ENCODE peak calls at places on chromosomes 4 and X, in eight cellular contexts. One of them, this sample, is unnamed.

GRCh38 chr4:6225469-6225868 is 25.1 kb upstream of the JAKMIP1 start:
- DNase-seq in tibial artery: peak; percentile 13
- DNase-seq in fibroblast of the aortic adventitia: peak; percentile 13
- DNase-seq in AG04449: no peak
- DNase-seq in tibial nerve: no peak
- DNase-seq in left lung: no peak
- DNase-seq in MCF 10A: peak; percentile 58
- DNase-seq in lower leg skin: peak; percentile 70
- DNase-seq in this sample: peak; percentile 24

GRCh38 chrX:5644786-5645185 is 583.9 kb downstream of the NLGN4X start:
- DNase-seq in tibial artery: no peak
- DNase-seq in fibroblast of the aortic adventitia: no peak
- DNase-seq in AG04449: no peak
- DNase-seq in tibial nerve: no peak
- DNase-seq in left lung: no peak
- DNase-seq in MCF 10A: no peak
- DNase-seq in lower leg skin: no peak
- DNase-seq in this sample: no peak

GRCh38 chr4:88533937-88534750 is 10.6 kb upstream of the PYURF start:
- DNase-seq in tibial artery: no peak
- DNase-seq in fibroblast of the aortic adventitia: peak; percentile 68
- DNase-seq in AG04449: peak; percentile 77
- DNase-seq in tibial nerve: no peak
- DNase-seq in left lung: no peak
- DNase-seq in MCF 10A: peak; percentile 61
- DNase-seq in lower leg skin: no peak
- DNase-seq in this sample: peak; percentile 94

GRCh38 chrX:73068467-73069364 is 10.6 kb downstream of the PABPC1L2A start:
- DNase-seq in tibial artery: no peak
- DNase-seq in fibroblast of the aortic adventitia: no peak
- DNase-seq in AG04449: no peak
- DNase-seq in tibial nerve: no peak
- DNase-seq in left lung: no peak
- DNase-seq in MCF 10A: no peak
- DNase-seq in lower leg skin: no peak
- DNase-seq in this sample: no peak

GRCh38 chr4:53654300-53654758 is 63.0 kb upstream of the LNX1 start:
- DNase-seq in tibial artery: no peak
- DNase-seq in fibroblast of the aortic adventitia: peak; percentile 89
- DNase-seq in AG04449: no peak
- DNase-seq in tibial nerve: no peak
- DNase-seq in left lung: no peak
- DNase-seq in MCF 10A: peak; percentile 28
- DNase-seq in lower leg skin: no peak
- DNase-seq in this sample: peak; percentile 24

GRCh38 chr4:3684546-3684945 is 81.6 kb upstream of the ADRA2C start:
- DNase-seq in tibial artery: no peak
- DNase-seq in fibroblast of the aortic adventitia: no peak
- DNase-seq in AG04449: no peak
- DNase-seq in tibial nerve: no peak
- DNase-seq in left lung: peak; percentile 13
- DNase-seq in MCF 10A: no peak
- DNase-seq in lower leg skin: no peak
- DNase-seq in this sample: no peak

GRCh38 chrX:108439961-108440696 is 491 bp downstream of the COL4A5 start:
- DNase-seq in tibial artery: no peak
- DNase-seq in fibroblast of the aortic adventitia: peak; percentile 45
- DNase-seq in AG04449: no peak
- DNase-seq in tibial nerve: no peak
- DNase-seq in left lung: no peak
- DNase-seq in MCF 10A: peak; percentile 30
- DNase-seq in lower leg skin: no peak
- DNase-seq in this sample: peak; percentile 38

GRCh38 chr4:15413623-15414019 is 14.2 kb upstream of the C1QTNF7 start:
- DNase-seq in tibial artery: no peak
- DNase-seq in fibroblast of the aortic adventitia: no peak
- DNase-seq in AG04449: no peak
- DNase-seq in tibial nerve: no peak
- DNase-seq in left lung: no peak
- DNase-seq in MCF 10A: no peak
- DNase-seq in lower leg skin: no peak
- DNase-seq in this sample: no peak

GRCh38 chr4:137659431-137659830 is 127.1 kb upstream of the PCDH18 start:
- DNase-seq in tibial artery: no peak
- DNase-seq in fibroblast of the aortic adventitia: peak; percentile 56
- DNase-seq in AG04449: no peak
- DNase-seq in tibial nerve: no peak
- DNase-seq in left lung: no peak
- DNase-seq in MCF 10A: no peak
- DNase-seq in lower leg skin: no peak
- DNase-seq in this sample: peak; percentile 50

GRCh38 chrX:141375011-141375730 is 132.9 kb upstream of the SPANXC start:
- DNase-seq in tibial artery: no peak
- DNase-seq in fibroblast of the aortic adventitia: peak; percentile 55
- DNase-seq in AG04449: no peak
- DNase-seq in tibial nerve: no peak
- DNase-seq in left lung: no peak
- DNase-seq in MCF 10A: peak; percentile 31
- DNase-seq in lower leg skin: no peak
- DNase-seq in this sample: peak; percentile 36

GRCh38 chr4:92234393-92235176 is 69.2 kb upstream of the GRID2 start:
- DNase-seq in tibial artery: no peak
- DNase-seq in fibroblast of the aortic adventitia: peak; percentile 100
- DNase-seq in AG04449: peak; percentile 93
- DNase-seq in tibial nerve: no peak
- DNase-seq in left lung: no peak
- DNase-seq in MCF 10A: peak; percentile 97
- DNase-seq in lower leg skin: no peak
- DNase-seq in this sample: peak; percentile 99

GRCh38 chrX:11450354-11450753 is 157.1 kb downstream of the AMELX start:
- DNase-seq in tibial artery: no peak
- DNase-seq in fibroblast of the aortic adventitia: no peak
- DNase-seq in AG04449: no peak
- DNase-seq in tibial nerve: no peak
- DNase-seq in left lung: no peak
- DNase-seq in MCF 10A: no peak
- DNase-seq in lower leg skin: no peak
- DNase-seq in this sample: no peak

GRCh38 chrX:24988314-24988713 is 27.5 kb downstream of the ARX start:
- DNase-seq in tibial artery: no peak
- DNase-seq in fibroblast of the aortic adventitia: no peak
- DNase-seq in AG04449: no peak
- DNase-seq in tibial nerve: no peak
- DNase-seq in left lung: no peak
- DNase-seq in MCF 10A: no peak
- DNase-seq in lower leg skin: no peak
- DNase-seq in this sample: no peak

GRCh38 chrX:973010-973409 is 239.4 kb downstream of the CRLF2 start:
- DNase-seq in tibial artery: no peak
- DNase-seq in fibroblast of the aortic adventitia: no peak
- DNase-seq in AG04449: no peak
- DNase-seq in tibial nerve: no peak
- DNase-seq in left lung: no peak
- DNase-seq in MCF 10A: no peak
- DNase-seq in lower leg skin: peak; percentile 82
- DNase-seq in this sample: no peak

GRCh38 chr4:13844740-13845139 is 217.2 kb upstream of the BOD1L1 start:
- DNase-seq in tibial artery: no peak
- DNase-seq in fibroblast of the aortic adventitia: peak; percentile 15
- DNase-seq in AG04449: no peak
- DNase-seq in tibial nerve: no peak
- DNase-seq in left lung: no peak
- DNase-seq in MCF 10A: peak; percentile 28
- DNase-seq in lower leg skin: no peak
- DNase-seq in this sample: peak; percentile 13

GRCh38 chr4:112840061-112840460 is 203.1 kb downstream of the LARP7 start:
- DNase-seq in tibial artery: no peak
- DNase-seq in fibroblast of the aortic adventitia: peak; percentile 36
- DNase-seq in AG04449: no peak
- DNase-seq in tibial nerve: no peak
- DNase-seq in left lung: no peak
- DNase-seq in MCF 10A: no peak
- DNase-seq in lower leg skin: no peak
- DNase-seq in this sample: peak; percentile 37

GRCh38 chr4:84803121-84803520 is 163.4 kb downstream of the WDFY3 start:
- DNase-seq in tibial artery: no peak
- DNase-seq in fibroblast of the aortic adventitia: no peak
- DNase-seq in AG04449: no peak
- DNase-seq in tibial nerve: no peak
- DNase-seq in left lung: no peak
- DNase-seq in MCF 10A: no peak
- DNase-seq in lower leg skin: no peak
- DNase-seq in this sample: no peak

GRCh38 chr4:70505152-70505748 is 13.1 kb upstream of the AMTN start:
- DNase-seq in tibial artery: peak; percentile 30
- DNase-seq in fibroblast of the aortic adventitia: peak; percentile 57
- DNase-seq in AG04449: no peak
- DNase-seq in tibial nerve: peak; percentile 20
- DNase-seq in left lung: peak; percentile 46
- DNase-seq in MCF 10A: peak; percentile 64
- DNase-seq in lower leg skin: no peak
- DNase-seq in this sample: peak; percentile 68

GRCh38 chr4:86878640-86879039 is 13.6 kb downstream of the C4orf36 start:
- DNase-seq in tibial artery: no peak
- DNase-seq in fibroblast of the aortic adventitia: no peak
- DNase-seq in AG04449: no peak
- DNase-seq in tibial nerve: no peak
- DNase-seq in left lung: no peak
- DNase-seq in MCF 10A: no peak
- DNase-seq in lower leg skin: no peak
- DNase-seq in this sample: no peak
- TF ChIP-seq CTCF in tibial artery: no peak
- TF ChIP-seq CTCF in fibroblast of the aortic adventitia: peak; percentile 15
- TF ChIP-seq CTCF in AG04449: no peak
- TF ChIP-seq CTCF in tibial nerve: no peak
- TF ChIP-seq CTCF in left lung: no peak
- TF ChIP-seq CTCF in MCF 10A: no peak
- TF ChIP-seq CTCF in lower leg skin: no peak
- TF ChIP-seq CTCF in this sample: no peak

DNA sequence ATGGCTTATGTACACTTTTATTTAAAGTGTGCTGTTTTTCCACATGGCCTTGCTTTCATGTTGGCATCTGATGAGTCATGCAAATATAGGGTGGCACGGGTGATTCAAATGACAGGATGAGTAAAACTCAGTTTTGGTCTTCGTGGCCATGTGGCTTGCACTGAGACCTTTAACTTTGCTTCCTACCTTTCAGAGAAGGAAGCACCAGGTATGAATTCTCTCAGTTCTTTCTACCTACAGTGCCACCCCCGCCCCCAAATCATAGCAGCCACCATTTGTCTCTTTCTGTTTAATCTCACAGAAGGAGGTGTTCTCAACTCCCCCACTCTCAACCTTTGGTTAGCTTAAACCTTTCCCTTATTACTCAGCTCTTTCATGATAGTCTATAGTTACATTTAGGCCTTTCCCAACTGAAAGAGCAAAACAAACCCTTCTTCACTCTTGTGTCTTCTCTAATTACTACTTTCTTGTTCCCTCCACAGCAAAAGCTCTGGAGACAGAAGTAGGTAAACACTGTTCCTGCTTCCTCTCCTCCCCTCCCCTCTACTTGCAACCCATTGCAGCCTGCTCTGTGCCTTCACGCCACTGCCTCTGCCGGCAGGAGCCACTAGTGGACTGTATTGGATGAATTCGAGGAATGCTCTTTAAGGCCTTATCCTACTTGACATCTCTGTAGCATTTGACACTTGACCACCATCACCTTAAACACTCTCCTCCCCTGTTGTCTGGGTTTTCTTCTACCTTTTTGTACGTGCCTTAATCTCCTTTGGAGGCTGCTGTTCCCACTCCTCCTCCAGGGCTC is 123.7 kb downstream of the AFF1 start:
- DNase-seq in tibial artery: no peak
- DNase-seq in fibroblast of the aortic adventitia: no peak
- DNase-seq in AG04449: no peak
- DNase-seq in tibial nerve: no peak
- DNase-seq in left lung: no peak
- DNase-seq in MCF 10A: peak; percentile 58
- DNase-seq in lower leg skin: no peak
- DNase-seq in this sample: no peak
- TF ChIP-seq CTCF in tibial artery: peak; percentile 26
- TF ChIP-seq CTCF in fibroblast of the aortic adventitia: peak; percentile 21
- TF ChIP-seq CTCF in AG04449: no peak
- TF ChIP-seq CTCF in tibial nerve: no peak
- TF ChIP-seq CTCF in left lung: no peak
- TF ChIP-seq CTCF in MCF 10A: no peak
- TF ChIP-seq CTCF in lower leg skin: no peak
- TF ChIP-seq CTCF in this sample: peak; percentile 19

DNA sequence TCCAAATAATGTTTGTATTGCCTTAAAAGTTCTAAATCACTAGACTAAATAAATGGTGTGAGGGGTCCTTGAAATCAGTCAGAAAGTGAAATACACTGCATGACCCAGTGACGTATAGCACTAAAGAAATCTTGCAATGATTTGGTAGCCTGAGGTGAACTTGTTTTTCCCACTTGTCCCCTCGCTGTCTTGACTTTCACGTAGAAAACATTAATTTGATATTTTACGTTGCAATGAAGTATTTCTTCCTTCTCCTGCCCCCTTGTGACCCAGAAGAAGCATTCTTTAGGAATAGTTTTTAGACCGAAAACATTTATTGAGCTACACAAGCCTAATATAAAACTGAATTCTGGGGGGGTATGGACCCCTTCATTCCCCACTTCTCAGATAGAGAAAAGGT is 3.7 kb downstream of the KLB start:
- DNase-seq in tibial artery: no peak
- DNase-seq in fibroblast of the aortic adventitia: peak; percentile 46
- DNase-seq in AG04449: no peak
- DNase-seq in tibial nerve: no peak
- DNase-seq in left lung: no peak
- DNase-seq in MCF 10A: no peak
- DNase-seq in lower leg skin: no peak
- DNase-seq in this sample: peak; percentile 36
- TF ChIP-seq CTCF in tibial artery: no peak
- TF ChIP-seq CTCF in fibroblast of the aortic adventitia: peak; percentile 48
- TF ChIP-seq CTCF in AG04449: no peak
- TF ChIP-seq CTCF in tibial nerve: no peak
- TF ChIP-seq CTCF in left lung: no peak
- TF ChIP-seq CTCF in MCF 10A: peak; percentile 12
- TF ChIP-seq CTCF in lower leg skin: no peak
- TF ChIP-seq CTCF in this sample: peak; percentile 11

DNA sequence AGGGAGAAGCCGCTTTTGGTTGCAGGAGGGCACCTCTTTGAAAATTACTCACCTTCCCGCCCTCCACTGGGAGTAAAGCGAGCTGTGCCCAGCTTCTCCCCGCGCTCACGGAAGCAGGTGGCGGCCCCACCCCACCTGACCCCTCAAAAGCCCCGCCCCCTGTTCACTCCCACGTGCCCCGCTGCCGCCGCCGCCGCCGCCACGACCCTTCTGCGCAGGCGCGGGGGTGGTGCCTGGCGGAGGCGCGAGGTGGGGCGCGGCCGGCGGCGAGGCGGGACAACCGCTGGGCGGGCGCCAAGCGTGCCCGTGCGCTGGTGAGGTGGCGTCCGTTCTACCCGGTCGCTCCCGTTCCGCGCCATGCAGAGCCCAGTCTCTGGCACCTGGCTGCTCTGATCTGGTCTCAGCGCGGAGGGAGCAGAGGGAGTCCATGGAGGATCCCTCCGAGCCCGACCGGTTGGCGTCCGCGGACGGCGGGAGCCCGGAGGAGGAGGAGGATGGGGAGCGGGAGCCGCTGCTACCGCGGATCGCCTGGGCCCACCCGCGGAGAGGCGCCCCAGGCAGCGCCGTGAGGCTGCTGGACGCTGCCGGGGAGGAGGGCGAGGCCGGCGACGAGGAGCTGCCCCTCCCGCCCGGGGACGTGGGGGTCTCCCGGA is at the start of gene PI4K2B:
- DNase-seq in tibial artery: peak; percentile 79
- DNase-seq in fibroblast of the aortic adventitia: peak; percentile 64
- DNase-seq in AG04449: no peak
- DNase-seq in tibial nerve: peak; percentile 72
- DNase-seq in left lung: peak; percentile 91
- DNase-seq in MCF 10A: peak; percentile 93
- DNase-seq in lower leg skin: peak; percentile 97
- DNase-seq in this sample: peak; percentile 86
- TF ChIP-seq CTCF in tibial artery: no peak
- TF ChIP-seq CTCF in fibroblast of the aortic adventitia: no peak
- TF ChIP-seq CTCF in AG04449: no peak
- TF ChIP-seq CTCF in tibial nerve: no peak
- TF ChIP-seq CTCF in left lung: no peak
- TF ChIP-seq CTCF in MCF 10A: no peak
- TF ChIP-seq CTCF in lower leg skin: no peak
- TF ChIP-seq CTCF in this sample: no peak

This sample was measured in cardiac fibroblast.